ENCODE peak calls at places on chromosomes 1 and 21, in nine cellular contexts. C, L, O, E, J, V, A, U and H are unnamed samples.

GRCh38 chr1:221169447-221169889 is 290.2 kb downstream of the HLX start:
- DNase-seq in C (no peak), L (no peak), O (no peak), E (peak), J (no peak), V (no peak), A (no peak), U (no peak), H (peak)

GRCh38 chr1:72394457-72394856 is 112.1 kb upstream of the NEGR1 start:
- DNase-seq in C (no peak), L (no peak), O (no peak), E (no peak), J (no peak), V (no peak), A (no peak), U (no peak), H (no peak)

GRCh38 chr1:54409156-54410142 is 3.3 kb upstream of the SSBP3 start:
- DNase-seq in C (no peak), L (no peak), O (no peak), E (no peak), J (no peak), V (peak), A (peak), U (no peak), H (no peak)

GRCh38 chr1:155078496-155079209 is at the start of gene EFNA3:
- DNase-seq in C (peak), L (no peak), O (peak), E (no peak), J (peak), V (peak), A (peak), U (no peak), H (peak)

GRCh38 chr1:228940931-228941330 is 205.7 kb downstream of the RHOU start:
- DNase-seq in C (no peak), L (no peak), O (no peak), E (no peak), J (no peak), V (no peak), A (no peak), U (no peak), H (no peak)

GRCh38 chr1:29824025-29824424 is 587.7 kb downstream of the PTPRU start:
- DNase-seq in C (no peak), L (no peak), O (no peak), E (no peak), J (no peak), V (no peak), A (no peak), U (no peak), H (no peak)

GRCh38 chr1:107750364-107750959 is 214.5 kb downstream of the VAV3 start:
- DNase-seq in C (peak), L (peak), O (peak), E (peak), J (peak), V (no peak), A (peak), U (no peak), H (peak)

GRCh38 chr1:209823143-209824041 is 4.4 kb upstream of the UTP25 start:
- DNase-seq in C (peak), L (peak), O (no peak), E (no peak), J (no peak), V (no peak), A (peak), U (no peak), H (peak)

GRCh38 chr1:85502625-85503083 is 37.7 kb upstream of the DDAH1 start:
- DNase-seq in C (peak), L (no peak), O (no peak), E (peak), J (peak), V (no peak), A (no peak), U (no peak), H (peak)

GRCh38 chr1:154519661-154520060 is 17.4 kb upstream of the SHE start:
- DNase-seq in C (no peak), L (no peak), O (no peak), E (no peak), J (no peak), V (no peak), A (no peak), U (no peak), H (no peak)

GRCh38 chr1:220874201-220874655 is 5.0 kb upstream of the HLX start:
- DNase-seq in C (peak), L (peak), O (no peak), E (no peak), J (peak), V (no peak), A (peak), U (no peak), H (peak)

GRCh38 chr21:29145837-29146453 is 15.5 kb downstream of the MAP3K7CL start:
- DNase-seq in C (no peak), L (no peak), O (no peak), E (no peak), J (no peak), V (no peak), A (no peak), U (no peak), H (peak)

GRCh38 chr1:23149110-23149509 is 19.5 kb downstream of the LUZP1 start:
- DNase-seq in C (no peak), L (no peak), O (no peak), E (no peak), J (no peak), V (no peak), A (no peak), U (no peak), H (peak)

GRCh38 chr1:15951341-15952153 is 24.4 kb downstream of the ZBTB17 start:
- DNase-seq in C (no peak), L (no peak), O (no peak), E (no peak), J (no peak), V (no peak), A (no peak), U (no peak), H (no peak)

GRCh38 chr21:42021751-42022430 is 11.7 kb upstream of the ZBTB21 start:
- DNase-seq in C (no peak), L (no peak), O (no peak), E (no peak), J (peak), V (no peak), A (peak), U (no peak), H (no peak)

GRCh38 chr21:37815893-37816292 is 100.4 kb downstream of the KCNJ6 start:
- DNase-seq in C (no peak), L (no peak), O (no peak), E (no peak), J (no peak), V (no peak), A (no peak), U (no peak), H (no peak)

GRCh38 chr1:156153362-156153761 is at the start of gene SEMA4A:
- DNase-seq in C (no peak), L (no peak), O (no peak), E (no peak), J (no peak), V (no peak), A (no peak), U (no peak), H (no peak)

GRCh38 chr1:18539171-18539570 is 58.4 kb downstream of the KLHDC7A start:
- DNase-seq in C (no peak), L (no peak), O (no peak), E (no peak), J (no peak), V (no peak), A (no peak), U (no peak), H (no peak)

GRCh38 chr21:46208761-46209721 is 19.5 kb downstream of the LSS start:
- DNase-seq in C (no peak), L (no peak), O (no peak), E (no peak), J (no peak), V (no peak), A (no peak), U (no peak), H (no peak)

GRCh38 chr21:42641311-42642218 is 11.9 kb upstream of the PDE9A start:
- DNase-seq in C (no peak), L (no peak), O (no peak), E (no peak), J (no peak), V (no peak), A (no peak), U (no peak), H (no peak)

GRCh38 chr1:109718495-109718894 is 6.4 kb downstream of the GSTM5 start:
- DNase-seq in C (peak), L (no peak), O (no peak), E (no peak), J (no peak), V (no peak), A (no peak), U (no peak), H (peak)

GRCh38 chr1:52028328-52028727 is 5.3 kb downstream of the KTI12 start:
- DNase-seq in C (no peak), L (no peak), O (no peak), E (no peak), J (no peak), V (no peak), A (no peak), U (no peak), H (no peak)

GRCh38 chr21:25459993-25460392 is 147.3 kb downstream of the MRPL39 start:
- DNase-seq in C (no peak), L (no peak), O (no peak), E (no peak), J (no peak), V (no peak), A (no peak), U (no peak), H (no peak)

GRCh38 chr1:207309775-207310273 is 11.7 kb upstream of the CD55 start:
- DNase-seq in C (peak), L (no peak), O (no peak), E (peak), J (no peak), V (no peak), A (no peak), U (no peak), H (peak)

GRCh38 chr1:239803666-239804228 is 287.9 kb upstream of the FMN2 start:
- DNase-seq in C (no peak), L (no peak), O (no peak), E (no peak), J (no peak), V (no peak), A (no peak), U (no peak), H (no peak)

GRCh38 chr1:10599194-10599861 is 124.6 kb downstream of the PEX14 start:
- DNase-seq in C (no peak), L (peak), O (no peak), E (peak), J (no peak), V (no peak), A (no peak), U (no peak), H (no peak)

GRCh38 chr1:243731974-243732373 is 118.1 kb downstream of the AKT3 start:
- DNase-seq in C (no peak), L (no peak), O (no peak), E (no peak), J (no peak), V (no peak), A (no peak), U (no peak), H (no peak)

GRCh38 chr1:181551249-181551648 is 67.9 kb downstream of the CACNA1E start:
- DNase-seq in C (no peak), L (no peak), O (peak), E (no peak), J (peak), V (no peak), A (no peak), U (no peak), H (no peak)

GRCh38 chr1:81836007-81836626 is 35.4 kb downstream of the ADGRL2 start:
- DNase-seq in C (no peak), L (no peak), O (no peak), E (no peak), J (no peak), V (no peak), A (no peak), U (no peak), H (no peak)

GRCh38 chr1:86409416-86410021 is 13.4 kb upstream of the ODF2L start:
- DNase-seq in C (no peak), L (no peak), O (no peak), E (no peak), J (no peak), V (no peak), A (no peak), U (no peak), H (no peak)

GRCh38 chr1:29415861-29416260 is 179.5 kb downstream of the PTPRU start:
- DNase-seq in C (no peak), L (no peak), O (no peak), E (no peak), J (no peak), V (no peak), A (no peak), U (no peak), H (no peak)

GRCh38 chr1:45679123-45679522 is 7.2 kb downstream of the GPBP1L1 start:
- DNase-seq in C (no peak), L (no peak), O (no peak), E (no peak), J (no peak), V (no peak), A (no peak), U (no peak), H (peak)

GRCh38 chr1:3504823-3505155 is 50.3 kb downstream of the ARHGEF16 start:
- DNase-seq in C (no peak), L (no peak), O (no peak), E (no peak), J (no peak), V (no peak), A (no peak), U (no peak), H (peak)

GRCh38 chr1:111833334-111833733 is 77.6 kb downstream of the DDX20 start:
- DNase-seq in C (no peak), L (no peak), O (no peak), E (no peak), J (peak), V (no peak), A (no peak), U (no peak), H (no peak)

GRCh38 chr1:7346070-7346596 is 425.0 kb upstream of the VAMP3 start:
- DNase-seq in C (no peak), L (no peak), O (no peak), E (no peak), J (no peak), V (no peak), A (no peak), U (no peak), H (no peak)

GRCh38 chr1:39648496-39648895 is 9.1 kb upstream of the HEYL start:
- DNase-seq in C (no peak), L (no peak), O (no peak), E (no peak), J (no peak), V (no peak), A (no peak), U (no peak), H (no peak)

GRCh38 chr1:231724876-231725647 is 98.5 kb downstream of the DISC1 start:
- DNase-seq in C (peak), L (no peak), O (no peak), E (no peak), J (peak), V (no peak), A (peak), U (no peak), H (peak)

GRCh38 chr1:208105756-208106155 is 138.4 kb downstream of the PLXNA2 start:
- DNase-seq in C (no peak), L (no peak), O (peak), E (no peak), J (no peak), V (no peak), A (no peak), U (no peak), H (no peak)